ENCODE peak calls at places on chromosomes 3 and 15, in eight cellular contexts. One of them, this sample, is unnamed.
A peak's percentile ranks its signal among the peaks of the same experiment; 100 is the strongest.

GRCh38 chr15:94033014-94033682 is 198.2 kb upstream of the MCTP2 start:
- DNase-seq in heart right ventricle: no peak
- DNase-seq in A549: no peak
- DNase-seq in breast epithelium: no peak
- DNase-seq in HepG2: no peak
- DNase-seq in psoas muscle: no peak
- DNase-seq in Peyer's patch: no peak
- DNase-seq in AG04450: no peak
- DNase-seq in this sample: no peak

GRCh38 chr3:130609166-130609574 is 92.2 kb downstream of the COL6A6 start:
- DNase-seq in heart right ventricle: peak; percentile 31
- DNase-seq in A549: no peak
- DNase-seq in breast epithelium: no peak
- DNase-seq in HepG2: no peak
- DNase-seq in psoas muscle: peak; percentile 24
- DNase-seq in Peyer's patch: peak; percentile 25
- DNase-seq in AG04450: no peak
- DNase-seq in this sample: no peak

GRCh38 chr3:55014081-55014480 is 86.2 kb upstream of the LRTM1 start:
- DNase-seq in heart right ventricle: no peak
- DNase-seq in A549: no peak
- DNase-seq in breast epithelium: no peak
- DNase-seq in HepG2: no peak
- DNase-seq in psoas muscle: no peak
- DNase-seq in Peyer's patch: no peak
- DNase-seq in AG04450: no peak
- DNase-seq in this sample: no peak

GRCh38 chr3:98519351-98519750 is 3.4 kb downstream of the CLDND1 start:
- DNase-seq in heart right ventricle: no peak
- DNase-seq in A549: no peak
- DNase-seq in breast epithelium: no peak
- DNase-seq in HepG2: no peak
- DNase-seq in psoas muscle: no peak
- DNase-seq in Peyer's patch: no peak
- DNase-seq in AG04450: no peak
- DNase-seq in this sample: no peak

GRCh38 chr3:27606537-27606936 is 115.6 kb downstream of the EOMES start:
- DNase-seq in heart right ventricle: no peak
- DNase-seq in A549: no peak
- DNase-seq in breast epithelium: no peak
- DNase-seq in HepG2: no peak
- DNase-seq in psoas muscle: no peak
- DNase-seq in Peyer's patch: no peak
- DNase-seq in AG04450: no peak
- DNase-seq in this sample: no peak

GRCh38 chr3:94071713-94072284 is 8.9 kb downstream of the NSUN3 start:
- DNase-seq in heart right ventricle: no peak
- DNase-seq in A549: no peak
- DNase-seq in breast epithelium: no peak
- DNase-seq in HepG2: no peak
- DNase-seq in psoas muscle: no peak
- DNase-seq in Peyer's patch: no peak
- DNase-seq in AG04450: no peak
- DNase-seq in this sample: no peak

GRCh38 chr15:34304613-34305012 is 33.0 kb downstream of the SLC12A6 start:
- DNase-seq in heart right ventricle: no peak
- DNase-seq in A549: no peak
- DNase-seq in breast epithelium: no peak
- DNase-seq in HepG2: peak; percentile 15
- DNase-seq in psoas muscle: no peak
- DNase-seq in Peyer's patch: no peak
- DNase-seq in AG04450: peak; percentile 34
- DNase-seq in this sample: no peak

GRCh38 chr3:176055851-176056250 is 1141.4 kb downstream of the TBL1XR1 start:
- DNase-seq in heart right ventricle: no peak
- DNase-seq in A549: no peak
- DNase-seq in breast epithelium: no peak
- DNase-seq in HepG2: no peak
- DNase-seq in psoas muscle: no peak
- DNase-seq in Peyer's patch: no peak
- DNase-seq in AG04450: no peak
- DNase-seq in this sample: no peak

GRCh38 chr15:88003928-88004327 is 252.6 kb downstream of the NTRK3 start:
- DNase-seq in heart right ventricle: no peak
- DNase-seq in A549: no peak
- DNase-seq in breast epithelium: no peak
- DNase-seq in HepG2: no peak
- DNase-seq in psoas muscle: no peak
- DNase-seq in Peyer's patch: no peak
- DNase-seq in AG04450: no peak
- DNase-seq in this sample: no peak

GRCh38 chr3:14378415-14378814 is 24.0 kb upstream of the SLC6A6 start:
- DNase-seq in heart right ventricle: no peak
- DNase-seq in A549: no peak
- DNase-seq in breast epithelium: no peak
- DNase-seq in HepG2: no peak
- DNase-seq in psoas muscle: no peak
- DNase-seq in Peyer's patch: no peak
- DNase-seq in AG04450: no peak
- DNase-seq in this sample: no peak

GRCh38 chr15:101025116-101025885 is 106.1 kb downstream of the LRRK1 start:
- DNase-seq in heart right ventricle: no peak
- DNase-seq in A549: no peak
- DNase-seq in breast epithelium: no peak
- DNase-seq in HepG2: no peak
- DNase-seq in psoas muscle: no peak
- DNase-seq in Peyer's patch: no peak
- DNase-seq in AG04450: no peak
- DNase-seq in this sample: no peak

DNA sequence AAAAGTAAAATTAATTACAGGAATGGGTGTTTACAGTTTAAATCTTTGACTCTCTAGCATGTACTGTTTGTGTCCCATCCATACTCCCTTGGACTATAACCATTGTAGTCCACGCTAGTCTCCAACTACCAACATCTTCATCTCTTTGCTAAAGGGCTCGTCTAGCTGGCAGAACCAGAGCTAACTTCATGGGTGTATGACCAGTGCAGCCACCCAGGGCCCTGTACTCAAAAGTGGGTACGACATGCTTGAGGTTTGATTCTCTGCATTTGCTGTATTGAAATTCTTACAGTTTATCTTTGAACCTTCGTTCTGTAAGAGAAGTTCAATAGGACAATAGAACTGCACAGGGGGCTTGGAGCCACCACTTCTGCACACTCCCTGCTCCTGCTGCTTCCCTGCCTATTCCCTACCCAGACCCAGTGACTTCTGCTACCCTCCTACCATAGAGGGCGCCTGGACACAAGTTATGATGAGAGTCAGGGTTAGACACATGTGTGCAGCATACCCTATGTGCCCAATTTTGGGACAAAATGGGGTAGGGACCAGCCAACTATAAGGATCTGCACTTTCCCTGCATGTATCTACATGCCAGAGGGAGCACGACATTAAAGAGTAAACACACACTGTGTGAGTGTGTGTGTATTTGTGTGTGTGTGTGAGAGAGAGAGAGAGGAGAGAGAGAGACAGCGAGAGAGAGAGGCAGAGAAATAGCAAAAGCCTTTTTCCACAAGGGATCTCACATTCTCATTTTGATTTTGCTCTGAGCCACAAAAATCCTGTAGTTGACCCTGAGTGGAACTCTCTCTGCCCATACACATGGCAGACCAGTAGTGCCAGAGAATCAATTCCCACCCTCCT is 59.0 kb upstream of the NECTIN3 start:
- DNase-seq in heart right ventricle: no peak
- DNase-seq in A549: no peak
- DNase-seq in breast epithelium: no peak
- DNase-seq in HepG2: peak; percentile 53
- DNase-seq in psoas muscle: no peak
- DNase-seq in Peyer's patch: no peak
- DNase-seq in AG04450: no peak
- DNase-seq in this sample: no peak
- TF ChIP-seq CTCF in heart right ventricle: peak; percentile 25
- TF ChIP-seq CTCF in A549: no peak
- TF ChIP-seq CTCF in breast epithelium: no peak
- TF ChIP-seq CTCF in HepG2: peak; percentile 83
- TF ChIP-seq CTCF in psoas muscle: no peak
- TF ChIP-seq CTCF in Peyer's patch: no peak
- TF ChIP-seq CTCF in AG04450: no peak
- TF ChIP-seq CTCF in this sample: no peak

GRCh38 chr15:76346666-76347506 is 10.3 kb downstream of the ISL2 start:
- DNase-seq in heart right ventricle: no peak
- DNase-seq in A549: no peak
- DNase-seq in breast epithelium: no peak
- DNase-seq in HepG2: no peak
- DNase-seq in psoas muscle: no peak
- DNase-seq in Peyer's patch: no peak
- DNase-seq in AG04450: no peak
- DNase-seq in this sample: no peak

GRCh38 chr15:76349301-76350070 is 12.9 kb downstream of the ISL2 start:
- DNase-seq in heart right ventricle: no peak
- DNase-seq in A549: no peak
- DNase-seq in breast epithelium: no peak
- DNase-seq in HepG2: no peak
- DNase-seq in psoas muscle: no peak
- DNase-seq in Peyer's patch: no peak
- DNase-seq in AG04450: no peak
- DNase-seq in this sample: no peak

GRCh38 chr15:76345269-76345879 is 8.8 kb downstream of the ISL2 start:
- DNase-seq in heart right ventricle: no peak
- DNase-seq in A549: no peak
- DNase-seq in breast epithelium: no peak
- DNase-seq in HepG2: no peak
- DNase-seq in psoas muscle: no peak
- DNase-seq in Peyer's patch: no peak
- DNase-seq in AG04450: no peak
- DNase-seq in this sample: no peak

GRCh38 chr15:76345880-76346665 is 9.5 kb downstream of the ISL2 start:
- DNase-seq in heart right ventricle: no peak
- DNase-seq in A549: no peak
- DNase-seq in breast epithelium: no peak
- DNase-seq in HepG2: peak; percentile 61
- DNase-seq in psoas muscle: no peak
- DNase-seq in Peyer's patch: peak; percentile 71
- DNase-seq in AG04450: no peak
- DNase-seq in this sample: no peak

DNA sequence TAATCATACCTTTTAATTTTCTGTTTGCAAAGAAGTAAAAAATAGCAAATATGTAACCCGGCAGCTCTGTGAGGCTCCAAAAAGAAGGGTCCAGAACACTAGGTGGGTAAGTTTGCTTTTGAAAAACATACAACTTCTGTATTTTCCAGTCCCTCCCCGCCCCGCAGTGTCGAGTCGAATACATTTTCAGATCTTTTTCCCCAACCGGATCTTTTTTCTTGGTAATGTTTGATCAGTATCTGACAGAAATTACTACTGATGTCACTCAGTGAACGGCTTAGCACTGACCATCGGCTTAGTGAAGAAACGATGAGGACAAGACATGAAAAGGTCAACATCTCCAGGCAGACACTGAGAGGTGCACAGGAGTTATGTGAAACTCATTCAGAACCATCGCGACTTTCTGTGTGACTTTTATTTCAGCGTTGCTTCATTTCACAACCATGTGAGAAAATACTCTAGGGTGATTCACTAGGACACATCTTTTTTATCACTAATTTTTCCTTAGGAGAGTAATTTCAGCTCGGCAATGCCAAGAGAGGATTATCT is 11.0 kb downstream of the ISL2 start:
- DNase-seq in heart right ventricle: no peak
- DNase-seq in A549: no peak
- DNase-seq in breast epithelium: no peak
- DNase-seq in HepG2: no peak
- DNase-seq in psoas muscle: no peak
- DNase-seq in Peyer's patch: no peak
- DNase-seq in AG04450: no peak
- DNase-seq in this sample: no peak
- H3K4me3 ChIP-seq in heart right ventricle: peak overlapping the region; percentile 43
- H3K4me3 ChIP-seq in A549: no peak overlapping the region
- H3K4me3 ChIP-seq in breast epithelium: no peak overlapping the region
- H3K4me3 ChIP-seq in HepG2: no peak overlapping the region
- H3K4me3 ChIP-seq in psoas muscle: no peak overlapping the region
- H3K4me3 ChIP-seq in Peyer's patch: peak overlapping the region; percentile 45
- H3K4me3 ChIP-seq in AG04450: no peak overlapping the region
- H3K4me3 ChIP-seq in this sample: peak overlapping the region; percentile 68

GRCh38 chr3:139522421-139522820 is 17.1 kb downstream of the RBP1 start:
- DNase-seq in heart right ventricle: no peak
- DNase-seq in A549: no peak
- DNase-seq in breast epithelium: no peak
- DNase-seq in HepG2: no peak
- DNase-seq in psoas muscle: no peak
- DNase-seq in Peyer's patch: no peak
- DNase-seq in AG04450: no peak
- DNase-seq in this sample: no peak
- H3K27ac ChIP-seq in heart right ventricle: no peak overlapping the region
- H3K27ac ChIP-seq in A549: no peak overlapping the region
- H3K27ac ChIP-seq in breast epithelium: no peak overlapping the region
- H3K27ac ChIP-seq in HepG2: no peak overlapping the region
- H3K27ac ChIP-seq in psoas muscle: no peak overlapping the region
- H3K27ac ChIP-seq in Peyer's patch: no peak overlapping the region
- H3K27ac ChIP-seq in AG04450: no peak overlapping the region
- H3K27ac ChIP-seq in this sample: no peak overlapping the region

DNA sequence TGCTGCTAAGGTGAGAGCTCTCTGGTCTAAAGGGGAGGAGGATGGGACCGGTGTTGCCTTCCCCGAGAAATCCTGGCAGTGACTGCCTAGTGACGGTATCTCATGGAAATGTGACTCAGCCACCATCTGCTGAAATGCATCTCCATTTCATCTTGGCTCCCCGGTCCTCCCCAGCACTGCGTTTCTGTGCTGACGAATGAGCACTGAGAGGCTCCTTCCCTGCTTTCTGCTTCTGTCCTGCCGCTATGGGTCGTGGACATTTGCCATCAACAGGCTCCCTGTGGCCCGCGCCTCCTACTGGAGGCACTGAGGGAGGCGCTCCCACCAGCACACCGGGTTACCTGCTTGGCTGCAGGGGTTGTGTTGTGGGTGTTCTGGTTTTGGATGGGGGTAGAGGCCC is 13.5 kb upstream of the SEC13 start:
- DNase-seq in heart right ventricle: no peak
- DNase-seq in A549: peak; percentile 65
- DNase-seq in breast epithelium: no peak
- DNase-seq in HepG2: no peak
- DNase-seq in psoas muscle: peak; percentile 65
- DNase-seq in Peyer's patch: no peak
- DNase-seq in AG04450: no peak
- DNase-seq in this sample: no peak
- TF ChIP-seq CTCF in heart right ventricle: peak; percentile 22
- TF ChIP-seq CTCF in A549: peak; percentile 37
- TF ChIP-seq CTCF in breast epithelium: no peak
- TF ChIP-seq CTCF in HepG2: peak; percentile 71
- TF ChIP-seq CTCF in psoas muscle: peak; percentile 58
- TF ChIP-seq CTCF in Peyer's patch: no peak
- TF ChIP-seq CTCF in AG04450: peak; percentile 34
- TF ChIP-seq CTCF in this sample: no peak

This sample was measured in thoracic aorta.